ENCODE peak calls at places on chromosomes 5 and 9, in four cellular contexts. One of them, this sample, is unnamed.
A peak's percentile ranks its signal among the peaks of the same experiment; 100 is the strongest.

GRCh38 chr9:97548819-97549540 is 47.5 kb downstream of the TMOD1 start:
- DNase-seq in NCI-H345: no peak
- DNase-seq in amniotic stem cell: no peak
- DNase-seq in heart left ventricle: no peak
- DNase-seq in this sample: no peak

GRCh38 chr9:117718085-117718484 is 13.9 kb downstream of the TLR4 start:
- DNase-seq in NCI-H345: no peak
- DNase-seq in amniotic stem cell: no peak
- DNase-seq in heart left ventricle: no peak
- DNase-seq in this sample: no peak

GRCh38 chr5:41871866-41872265 is 1.6 kb upstream of the OXCT1 start:
- DNase-seq in NCI-H345: no peak
- DNase-seq in amniotic stem cell: peak; percentile 68
- DNase-seq in heart left ventricle: peak; percentile 32
- DNase-seq in this sample: no peak

GRCh38 chr5:31996909-31997308 is 177.2 kb downstream of the GOLPH3 start:
- DNase-seq in NCI-H345: no peak
- DNase-seq in amniotic stem cell: no peak
- DNase-seq in heart left ventricle: no peak
- DNase-seq in this sample: no peak

GRCh38 chr5:179901462-179901861 is 6.2 kb downstream of the TBC1D9B start:
- DNase-seq in NCI-H345: no peak
- DNase-seq in amniotic stem cell: no peak
- DNase-seq in heart left ventricle: no peak
- DNase-seq in this sample: no peak

GRCh38 chr5:128924299-128924698 is 41.0 kb upstream of the SLC27A6 start:
- DNase-seq in NCI-H345: no peak
- DNase-seq in amniotic stem cell: no peak
- DNase-seq in heart left ventricle: no peak
- DNase-seq in this sample: no peak

GRCh38 chr5:81751836-81752643 is 1.1 kb upstream of the SSBP2 start:
- DNase-seq in NCI-H345: no peak
- DNase-seq in amniotic stem cell: no peak
- DNase-seq in heart left ventricle: no peak
- DNase-seq in this sample: no peak

GRCh38 chr9:111052831-111053230 is 14.6 kb upstream of the LPAR1 start:
- DNase-seq in NCI-H345: no peak
- DNase-seq in amniotic stem cell: no peak
- DNase-seq in heart left ventricle: no peak
- DNase-seq in this sample: no peak

GRCh38 chr5:162096448-162096847 is 28.9 kb downstream of the GABRG2 start:
- DNase-seq in NCI-H345: no peak
- DNase-seq in amniotic stem cell: no peak
- DNase-seq in heart left ventricle: no peak
- DNase-seq in this sample: no peak

GRCh38 chr5:1003296-1003937 is 5.2 kb upstream of the NKD2 start:
- DNase-seq in NCI-H345: peak; percentile 86
- DNase-seq in amniotic stem cell: no peak
- DNase-seq in heart left ventricle: no peak
- DNase-seq in this sample: no peak

GRCh38 chr9:76592105-76593010 is 133.4 kb downstream of the GCNT1 start:
- DNase-seq in NCI-H345: no peak
- DNase-seq in amniotic stem cell: no peak
- DNase-seq in heart left ventricle: no peak
- DNase-seq in this sample: no peak

GRCh38 chr9:73689091-73689870 is 537.6 kb downstream of the ANXA1 start:
- DNase-seq in NCI-H345: no peak
- DNase-seq in amniotic stem cell: no peak
- DNase-seq in heart left ventricle: no peak
- DNase-seq in this sample: no peak

GRCh38 chr5:172008689-172009141 is 2.3 kb upstream of the FBXW11 start:
- DNase-seq in NCI-H345: no peak
- DNase-seq in amniotic stem cell: no peak
- DNase-seq in heart left ventricle: no peak
- DNase-seq in this sample: no peak

GRCh38 chr5:61450880-61451279 is 118.8 kb downstream of the ZSWIM6 start:
- DNase-seq in NCI-H345: peak; percentile 24
- DNase-seq in amniotic stem cell: peak; percentile 15
- DNase-seq in heart left ventricle: no peak
- DNase-seq in this sample: peak; percentile 47

GRCh38 chr5:55306641-55307382 is 682 bp downstream of the DHX29 start:
- DNase-seq in NCI-H345: no peak
- DNase-seq in amniotic stem cell: no peak
- DNase-seq in heart left ventricle: no peak
- DNase-seq in this sample: no peak

GRCh38 chr5:152405145-152405544 is at the start of gene NMUR2:
- DNase-seq in NCI-H345: peak; percentile 26
- DNase-seq in amniotic stem cell: no peak
- DNase-seq in heart left ventricle: peak; percentile 30
- DNase-seq in this sample: no peak

GRCh38 chr5:35001842-35002241 is 45.9 kb downstream of the AGXT2 start:
- DNase-seq in NCI-H345: no peak
- DNase-seq in amniotic stem cell: no peak
- DNase-seq in heart left ventricle: no peak
- DNase-seq in this sample: no peak

GRCh38 chr9:96858670-96859069 is 4.4 kb upstream of the ZNF782 start:
- DNase-seq in NCI-H345: no peak
- DNase-seq in amniotic stem cell: no peak
- DNase-seq in heart left ventricle: no peak
- DNase-seq in this sample: no peak

GRCh38 chr9:136395345-136396218 is 4.4 kb downstream of the SNAPC4 start:
- DNase-seq in NCI-H345: no peak
- DNase-seq in amniotic stem cell: no peak
- DNase-seq in heart left ventricle: no peak
- DNase-seq in this sample: no peak

GRCh38 chr9:19650292-19650691 is 138.5 kb downstream of the SLC24A2 start:
- DNase-seq in NCI-H345: no peak
- DNase-seq in amniotic stem cell: no peak
- DNase-seq in heart left ventricle: no peak
- DNase-seq in this sample: no peak

GRCh38 chr5:160083012-160083436 is 36.2 kb downstream of the PWWP2A start:
- DNase-seq in NCI-H345: no peak
- DNase-seq in amniotic stem cell: no peak
- DNase-seq in heart left ventricle: no peak
- DNase-seq in this sample: no peak

GRCh38 chr5:1783214-1783551 is 16.5 kb downstream of the MRPL36 start:
- DNase-seq in NCI-H345: no peak
- DNase-seq in amniotic stem cell: no peak
- DNase-seq in heart left ventricle: no peak
- DNase-seq in this sample: no peak

GRCh38 chr9:22170990-22171663 is 162.0 kb upstream of the CDKN2B start:
- DNase-seq in NCI-H345: no peak
- DNase-seq in amniotic stem cell: no peak
- DNase-seq in heart left ventricle: no peak
- DNase-seq in this sample: no peak

GRCh38 chr5:75603421-75603820 is 7.8 kb upstream of the ANKDD1B start:
- DNase-seq in NCI-H345: no peak
- DNase-seq in amniotic stem cell: no peak
- DNase-seq in heart left ventricle: no peak
- DNase-seq in this sample: no peak

GRCh38 chr5:146595088-146595487 is 79.1 kb upstream of the GPR151 start:
- DNase-seq in NCI-H345: peak; percentile 16
- DNase-seq in amniotic stem cell: no peak
- DNase-seq in heart left ventricle: no peak
- DNase-seq in this sample: no peak

GRCh38 chr9:14205463-14205862 is 108.5 kb downstream of the NFIB start:
- DNase-seq in NCI-H345: no peak
- DNase-seq in amniotic stem cell: peak; percentile 18
- DNase-seq in heart left ventricle: no peak
- DNase-seq in this sample: no peak

GRCh38 chr5:134417707-134418106 is 6.0 kb upstream of the CDKN2AIPNL start:
- DNase-seq in NCI-H345: no peak
- DNase-seq in amniotic stem cell: no peak
- DNase-seq in heart left ventricle: no peak
- DNase-seq in this sample: no peak

GRCh38 chr5:117131048-117131679 is 556.5 kb upstream of the SEMA6A start:
- DNase-seq in NCI-H345: no peak
- DNase-seq in amniotic stem cell: no peak
- DNase-seq in heart left ventricle: no peak
- DNase-seq in this sample: no peak

GRCh38 chr9:114250235-114250568 is 72.7 kb upstream of the ORM1 start:
- DNase-seq in NCI-H345: no peak
- DNase-seq in amniotic stem cell: peak; percentile 76
- DNase-seq in heart left ventricle: peak; percentile 81
- DNase-seq in this sample: peak; percentile 45

GRCh38 chr9:127778280-127779135 is at the start of gene SH2D3C:
- DNase-seq in NCI-H345: no peak
- DNase-seq in amniotic stem cell: no peak
- DNase-seq in heart left ventricle: peak; percentile 71
- DNase-seq in this sample: peak; percentile 57

GRCh38 chr5:121199238-121199999 is 652.3 kb upstream of the FTMT start:
- DNase-seq in NCI-H345: no peak
- DNase-seq in amniotic stem cell: no peak
- DNase-seq in heart left ventricle: no peak
- DNase-seq in this sample: peak; percentile 26

GRCh38 chr5:430214-430925 is 12.6 kb upstream of the EXOC3 start:
- DNase-seq in NCI-H345: no peak
- DNase-seq in amniotic stem cell: no peak
- DNase-seq in heart left ventricle: no peak
- DNase-seq in this sample: no peak

GRCh38 chr5:776862-777711 is 7.4 kb downstream of the ZDHHC11B start:
- DNase-seq in NCI-H345: no peak
- DNase-seq in amniotic stem cell: no peak
- DNase-seq in heart left ventricle: peak; percentile 29
- DNase-seq in this sample: no peak

GRCh38 chr9:14744768-14745167 is 22.2 kb upstream of the CER1 start:
- DNase-seq in NCI-H345: no peak
- DNase-seq in amniotic stem cell: no peak
- DNase-seq in heart left ventricle: no peak
- DNase-seq in this sample: no peak

GRCh38 chr9:24073237-24073636 is 247.2 kb upstream of the ELAVL2 start:
- DNase-seq in NCI-H345: no peak
- DNase-seq in amniotic stem cell: no peak
- DNase-seq in heart left ventricle: no peak
- DNase-seq in this sample: no peak

GRCh38 chr9:113998529-113999255 is 79.4 kb downstream of the AMBP start:
- DNase-seq in NCI-H345: no peak
- DNase-seq in amniotic stem cell: no peak
- DNase-seq in heart left ventricle: no peak
- DNase-seq in this sample: no peak

GRCh38 chr9:35771524-35771923 is 17.4 kb upstream of the MSMP start:
- DNase-seq in NCI-H345: peak; percentile 64
- DNase-seq in amniotic stem cell: no peak
- DNase-seq in heart left ventricle: no peak
- DNase-seq in this sample: no peak

GRCh38 chr9:128723352-128723865 is 518 bp downstream of the ZDHHC12 start:
- DNase-seq in NCI-H345: no peak
- DNase-seq in amniotic stem cell: no peak
- DNase-seq in heart left ventricle: no peak
- DNase-seq in this sample: no peak